ENCODE peak calls at places on chromosomes 11 and 22, in four cellular contexts. One of them, this sample, is unnamed.

GRCh38 chr11:27553186-27553585 is 46.6 kb upstream of the LIN7C start:
- DNase-seq in transverse colon: no peak
- DNase-seq in tibial nerve: no peak
- DNase-seq in ovary: no peak
- DNase-seq in this sample: no peak

GRCh38 chr22:40322061-40322460 is 24.2 kb upstream of the ADSL start:
- DNase-seq in transverse colon: no peak
- DNase-seq in tibial nerve: no peak
- DNase-seq in ovary: no peak
- DNase-seq in this sample: no peak

GRCh38 chr11:27701262-27702105 is 1.2 kb upstream of the BDNF start:
- DNase-seq in transverse colon: peak; percentile 23
- DNase-seq in tibial nerve: no peak
- DNase-seq in ovary: peak; percentile 18
- DNase-seq in this sample: no peak

GRCh38 chr11:46850829-46851380 is 4.8 kb upstream of the CKAP5 start:
- DNase-seq in transverse colon: no peak
- DNase-seq in tibial nerve: no peak
- DNase-seq in ovary: no peak
- DNase-seq in this sample: no peak

GRCh38 chr11:75014129-75014528 is 25.4 kb downstream of the NEU3 start:
- DNase-seq in transverse colon: no peak
- DNase-seq in tibial nerve: no peak
- DNase-seq in ovary: no peak
- DNase-seq in this sample: no peak

GRCh38 chr11:99069831-99070444 is 49.2 kb downstream of the CNTN5 start:
- DNase-seq in transverse colon: peak; percentile 12
- DNase-seq in tibial nerve: no peak
- DNase-seq in ovary: no peak
- DNase-seq in this sample: no peak

GRCh38 chr11:65169164-65169641 is 830 bp upstream of the SPDYC start:
- DNase-seq in transverse colon: no peak
- DNase-seq in tibial nerve: no peak
- DNase-seq in ovary: no peak
- DNase-seq in this sample: no peak

GRCh38 chr11:122816701-122817100 is 21.6 kb upstream of the CRTAM start:
- DNase-seq in transverse colon: no peak
- DNase-seq in tibial nerve: no peak
- DNase-seq in ovary: no peak
- DNase-seq in this sample: no peak

GRCh38 chr11:111586305-111586915 is 15.8 kb upstream of the SIK2 start:
- DNase-seq in transverse colon: no peak
- DNase-seq in tibial nerve: peak; percentile 71
- DNase-seq in ovary: peak; percentile 48
- DNase-seq in this sample: no peak

DNA sequence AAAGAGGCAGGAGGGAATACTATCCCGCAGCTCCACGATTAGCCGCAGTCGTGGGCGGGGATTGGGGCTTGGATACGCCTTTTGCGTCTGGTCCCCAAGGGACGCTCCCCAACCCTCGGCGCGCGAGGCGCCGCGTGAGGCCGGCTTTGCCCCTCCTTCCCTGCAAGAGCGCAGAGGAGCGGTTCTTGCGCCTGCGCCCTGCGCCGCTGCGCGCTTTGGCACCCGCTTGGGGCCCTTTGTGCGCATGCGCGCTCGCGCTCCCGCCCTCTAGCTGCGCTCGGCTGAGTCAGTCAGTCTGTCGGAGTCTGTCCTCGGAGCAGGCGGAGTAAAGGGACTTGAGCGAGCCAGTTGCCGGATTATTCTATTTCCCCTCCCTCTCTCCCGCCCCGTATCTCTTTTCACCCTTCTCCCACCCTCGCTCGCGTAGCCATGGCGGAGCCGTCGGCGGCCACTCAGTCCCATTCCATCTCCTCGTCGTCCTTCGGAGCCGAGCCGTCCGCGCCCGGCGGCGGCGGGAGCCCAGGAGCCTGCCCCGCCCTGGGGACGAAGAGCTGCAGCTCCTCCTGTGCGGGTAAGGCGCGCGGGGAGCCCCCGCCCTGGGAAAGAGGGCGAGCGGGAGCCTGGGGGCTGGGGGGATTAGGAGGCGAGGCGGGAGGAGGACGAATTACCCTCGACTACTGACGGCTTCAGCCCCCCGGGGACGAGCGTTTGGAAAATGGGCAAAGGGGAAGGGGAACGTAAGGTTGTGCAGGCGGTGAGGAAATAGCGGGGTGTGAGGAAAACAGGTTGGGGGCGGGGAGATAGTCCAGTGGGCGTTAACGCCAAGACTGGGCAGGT is at the start of gene RTN3:
- DNase-seq in transverse colon: peak; percentile 99
- DNase-seq in tibial nerve: peak; percentile 85
- DNase-seq in ovary: peak; percentile 96
- DNase-seq in this sample: peak; percentile 98
- TF ChIP-seq POLR2A in transverse colon: peak; percentile 98
- TF ChIP-seq POLR2A in tibial nerve: peak; percentile 96
- TF ChIP-seq POLR2A in ovary: peak; percentile 92
- TF ChIP-seq POLR2A in this sample: peak; percentile 86

GRCh38 chr11:2912498-2912897 is 16.7 kb downstream of the PHLDA2 start:
- DNase-seq in transverse colon: peak; percentile 95
- DNase-seq in tibial nerve: no peak
- DNase-seq in ovary: no peak
- DNase-seq in this sample: no peak
- TF ChIP-seq EP300 in transverse colon: peak; percentile 72
- TF ChIP-seq EP300 in tibial nerve: no peak
- TF ChIP-seq EP300 in ovary: no peak
- TF ChIP-seq EP300 in this sample: no peak

GRCh38 chr11:73998846-73999575 is 9.9 kb downstream of the UCP3 start:
- DNase-seq in transverse colon: no peak
- DNase-seq in tibial nerve: no peak
- DNase-seq in ovary: no peak
- DNase-seq in this sample: no peak

GRCh38 chr11:73997120-73997772 is 11.6 kb downstream of the UCP3 start:
- DNase-seq in transverse colon: no peak
- DNase-seq in tibial nerve: no peak
- DNase-seq in ovary: no peak
- DNase-seq in this sample: no peak

GRCh38 chr11:73995731-73996130 is 13.1 kb upstream of the UCP2 start:
- DNase-seq in transverse colon: no peak
- DNase-seq in tibial nerve: no peak
- DNase-seq in ovary: no peak
- DNase-seq in this sample: no peak

GRCh38 chr11:73995247-73995646 is 12.6 kb upstream of the UCP2 start:
- DNase-seq in transverse colon: no peak
- DNase-seq in tibial nerve: no peak
- DNase-seq in ovary: no peak
- DNase-seq in this sample: no peak

DNA sequence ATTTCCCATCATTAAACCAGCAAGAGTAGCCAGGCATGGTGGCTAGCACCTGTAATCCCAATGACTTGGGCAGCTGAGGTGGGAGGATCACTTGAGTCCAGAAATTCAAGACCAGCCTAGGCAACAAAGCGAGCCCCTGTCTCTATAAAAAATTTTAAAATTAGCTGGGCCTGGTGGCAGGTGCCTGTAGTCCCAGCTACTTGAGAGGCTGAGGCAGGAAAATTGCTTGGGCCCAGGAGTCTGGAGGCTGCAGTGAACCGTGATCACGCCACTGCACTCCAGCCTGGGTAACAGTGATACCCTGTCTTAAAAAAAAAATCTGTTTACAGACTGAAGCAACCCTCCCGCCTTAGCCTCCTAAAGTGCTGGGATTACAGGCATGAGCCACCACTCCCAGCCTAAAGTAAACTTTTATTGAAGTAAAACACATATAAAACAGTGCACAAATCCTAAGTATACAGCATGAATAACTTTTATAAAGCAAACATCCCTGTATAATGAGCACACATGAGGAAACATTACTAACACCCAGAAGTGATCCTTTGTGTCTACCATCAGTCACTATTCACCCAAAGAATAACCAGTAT is 12.6 kb downstream of the UCP3 start:
- DNase-seq in transverse colon: peak; percentile 25
- DNase-seq in tibial nerve: no peak
- DNase-seq in ovary: no peak
- DNase-seq in this sample: no peak
- TF ChIP-seq POLR2A in transverse colon: no peak
- TF ChIP-seq POLR2A in tibial nerve: no peak
- TF ChIP-seq POLR2A in ovary: no peak
- TF ChIP-seq POLR2A in this sample: no peak

GRCh38 chr11:1597331-1597741 is 758 bp downstream of the KRTAP5-2 start:
- DNase-seq in transverse colon: no peak
- DNase-seq in tibial nerve: no peak
- DNase-seq in ovary: no peak
- DNase-seq in this sample: no peak
- TF ChIP-seq EP300 in transverse colon: no peak
- TF ChIP-seq EP300 in tibial nerve: no peak
- TF ChIP-seq EP300 in ovary: no peak
- TF ChIP-seq EP300 in this sample: no peak

GRCh38 chr11:1921576-1922141 is 2.2 kb downstream of the TNNT3 start:
- DNase-seq in transverse colon: no peak
- DNase-seq in tibial nerve: peak; percentile 40
- DNase-seq in ovary: no peak
- DNase-seq in this sample: no peak

GRCh38 chr11:1919428-1920127 is at the start of gene TNNT3:
- DNase-seq in transverse colon: no peak
- DNase-seq in tibial nerve: no peak
- DNase-seq in ovary: no peak
- DNase-seq in this sample: no peak

GRCh38 chr11:1920128-1920908 is 815 bp downstream of the TNNT3 start:
- DNase-seq in transverse colon: no peak
- DNase-seq in tibial nerve: no peak
- DNase-seq in ovary: no peak
- DNase-seq in this sample: no peak

GRCh38 chr11:1922411-1923113 is 3.1 kb downstream of the TNNT3 start:
- DNase-seq in transverse colon: no peak
- DNase-seq in tibial nerve: no peak
- DNase-seq in ovary: no peak
- DNase-seq in this sample: no peak

GRCh38 chr11:1920909-1921575 is 1.5 kb downstream of the TNNT3 start:
- DNase-seq in transverse colon: no peak
- DNase-seq in tibial nerve: no peak
- DNase-seq in ovary: no peak
- DNase-seq in this sample: no peak
- TF ChIP-seq POLR2A in transverse colon: no peak
- TF ChIP-seq POLR2A in tibial nerve: no peak
- TF ChIP-seq POLR2A in ovary: no peak
- TF ChIP-seq POLR2A in this sample: no peak

GRCh38 chr11:113728814-113729213 is 22.7 kb upstream of the TMPRSS5 start:
- DNase-seq in transverse colon: no peak
- DNase-seq in tibial nerve: no peak
- DNase-seq in ovary: no peak
- DNase-seq in this sample: no peak

GRCh38 chr11:113736323-113736722 is 30.2 kb upstream of the TMPRSS5 start:
- DNase-seq in transverse colon: no peak
- DNase-seq in tibial nerve: no peak
- DNase-seq in ovary: no peak
- DNase-seq in this sample: no peak

GRCh38 chr11:113729456-113729855 is 23.3 kb upstream of the TMPRSS5 start:
- DNase-seq in transverse colon: no peak
- DNase-seq in tibial nerve: no peak
- DNase-seq in ovary: no peak
- DNase-seq in this sample: no peak

GRCh38 chr11:113730887-113731726 is 25.0 kb upstream of the TMPRSS5 start:
- DNase-seq in transverse colon: peak; percentile 37
- DNase-seq in tibial nerve: peak; percentile 36
- DNase-seq in ovary: peak; percentile 20
- DNase-seq in this sample: no peak

DNA sequence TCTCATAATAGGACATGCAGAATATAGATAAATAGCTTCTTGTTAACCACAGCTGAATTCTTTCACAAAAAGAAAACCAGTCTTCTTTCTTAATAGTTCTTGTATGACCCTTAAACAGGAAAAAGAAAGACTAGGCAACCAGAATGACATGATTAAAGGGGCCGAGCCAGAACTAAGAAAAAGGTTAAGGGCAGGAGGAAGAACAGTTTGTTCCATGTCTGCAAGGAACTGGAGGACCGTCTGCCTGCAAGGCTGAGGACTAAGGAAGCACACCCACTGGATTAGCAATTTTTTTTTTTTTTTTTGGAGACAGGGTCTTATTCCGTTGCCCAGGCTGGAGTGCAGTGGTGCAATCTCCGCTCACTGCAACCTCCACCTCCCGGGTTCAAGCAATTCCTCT is 26.0 kb upstream of the TMPRSS5 start:
- DNase-seq in transverse colon: no peak
- DNase-seq in tibial nerve: no peak
- DNase-seq in ovary: no peak
- DNase-seq in this sample: no peak
- TF ChIP-seq EP300 in transverse colon: no peak
- TF ChIP-seq EP300 in tibial nerve: no peak
- TF ChIP-seq EP300 in ovary: no peak
- TF ChIP-seq EP300 in this sample: no peak

DNA sequence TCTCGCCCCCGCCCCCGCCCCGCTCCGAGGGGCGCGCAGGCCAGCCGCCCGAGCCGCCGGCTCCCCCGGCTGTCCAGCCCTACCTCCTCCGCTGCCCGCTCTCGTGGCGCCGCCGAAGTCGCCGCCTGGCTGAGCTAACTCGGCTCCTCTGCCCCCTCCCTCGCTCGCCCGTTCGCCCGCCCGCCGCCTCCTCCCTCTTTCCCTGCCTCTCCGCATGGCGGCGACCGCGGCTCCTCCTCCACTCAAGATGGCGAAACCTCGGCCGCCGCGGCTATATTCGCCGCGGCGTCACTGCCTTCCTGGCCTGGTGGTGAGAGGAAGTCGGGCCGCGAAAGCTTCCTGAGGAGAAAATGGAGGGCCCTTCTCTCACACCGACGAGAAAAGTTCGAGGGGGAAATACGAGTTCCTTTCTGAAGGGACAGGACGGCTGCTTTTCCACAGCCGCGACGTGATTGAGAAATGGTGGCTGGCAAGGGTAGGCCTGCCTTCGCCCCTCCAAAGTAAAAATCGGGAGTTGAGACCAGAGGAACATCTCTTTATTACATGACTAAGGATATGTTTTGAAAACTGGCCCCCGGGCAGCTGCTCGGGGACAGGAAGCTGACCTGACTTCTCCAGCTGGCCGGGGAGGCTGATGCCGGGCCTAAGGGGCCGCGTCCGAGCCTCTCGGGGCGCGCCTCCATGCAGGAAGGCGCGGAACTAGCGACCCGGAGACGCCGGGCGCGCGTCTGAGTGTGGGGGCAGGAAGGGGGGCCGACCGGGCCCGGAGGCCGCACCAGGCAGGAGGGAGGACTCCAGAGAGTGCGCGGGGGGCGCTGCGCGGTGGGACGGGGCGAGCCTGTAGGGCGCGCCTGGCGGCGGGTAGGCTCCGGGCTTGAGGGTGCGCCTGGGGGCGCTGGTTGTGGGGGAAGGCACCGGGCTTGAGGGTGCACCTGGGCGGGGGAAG is at the start of gene DDX6:
- DNase-seq in transverse colon: peak; percentile 92
- DNase-seq in tibial nerve: peak; percentile 86
- DNase-seq in ovary: peak; percentile 90
- DNase-seq in this sample: peak; percentile 97
- TF ChIP-seq POLR2A in transverse colon: peak; percentile 96
- TF ChIP-seq POLR2A in tibial nerve: peak; percentile 99
- TF ChIP-seq POLR2A in ovary: peak; percentile 86
- TF ChIP-seq POLR2A in this sample: peak; percentile 80

DNA sequence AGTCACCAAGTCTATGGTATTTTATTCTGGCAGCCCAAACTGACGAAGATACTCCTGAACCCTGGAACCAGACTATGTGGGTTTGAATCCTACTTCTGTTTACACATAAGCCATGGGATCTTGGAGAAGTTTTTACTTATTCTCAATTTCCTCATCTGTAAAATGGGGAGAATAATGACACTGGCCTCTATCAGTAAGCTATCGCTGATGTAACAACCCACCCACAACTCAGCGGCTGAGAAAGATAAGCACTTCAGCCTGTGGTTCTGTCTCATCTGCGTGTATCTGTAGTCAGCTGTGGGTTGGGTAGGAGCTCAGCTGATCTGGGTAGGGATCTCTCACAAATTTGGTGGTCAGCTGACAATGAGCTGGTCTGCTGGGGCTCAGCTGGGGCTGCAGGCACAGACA is 68.0 kb upstream of the ALX4 start:
- DNase-seq in transverse colon: no peak
- DNase-seq in tibial nerve: no peak
- DNase-seq in ovary: no peak
- DNase-seq in this sample: no peak
- TF ChIP-seq EP300 in transverse colon: no peak
- TF ChIP-seq EP300 in tibial nerve: no peak
- TF ChIP-seq EP300 in ovary: no peak
- TF ChIP-seq EP300 in this sample: no peak